ENCODE peak calls at places on chromosomes 3 and 15, in six cellular contexts. H, B, R, G, J and Y are unnamed samples.

GRCh38 chr3:33749546-33750215 is 31.6 kb upstream of the CLASP2 start:
- DNase-seq in B (no peak), H (no peak), G (peak; percentile 22), R (no peak), J (no peak), Y (no peak)

GRCh38 chr15:73804421-73804820 is 51.3 kb upstream of the INSYN1 start:
- DNase-seq in B (no peak), H (no peak), J (no peak), G (no peak), R (no peak), Y (no peak)

GRCh38 chr3:4979401-4980228 is at the start of gene BHLHE40:
- DNase-seq in H (no peak), B (no peak), G (no peak), R (peak; percentile 73), J (no peak), Y (no peak)

GRCh38 chr3:52606373-52607085 is 70.1 kb downstream of the UQCC5 start:
- DNase-seq in G (peak; percentile 17), B (no peak), J (no peak), H (peak; percentile 55), R (no peak), Y (no peak)

GRCh38 chr15:57923750-57924149 is 141.8 kb downstream of the ALDH1A2 start:
- DNase-seq in B (no peak), H (no peak), R (no peak), G (no peak), J (no peak), Y (no peak)

GRCh38 chr3:58492385-58492970 is 582 bp downstream of the KCTD6 start:
- DNase-seq in B (no peak), J (no peak), R (peak; percentile 49), H (no peak), G (no peak), Y (no peak)

GRCh38 chr15:40984963-40985362 is 31.7 kb downstream of the CHAC1 start:
- DNase-seq in G (peak; percentile 94), J (no peak), R (no peak), B (no peak), H (no peak), Y (no peak)

GRCh38 chr3:58217209-58217811 is 6.5 kb upstream of the DNASE1L3 start:
- DNase-seq in B (peak; percentile 20), R (peak; percentile 56), G (peak; percentile 57), H (peak; percentile 64), J (peak; percentile 89), Y (no peak)

GRCh38 chr15:99212401-99212800 is 37.0 kb downstream of the TTC23 start:
- DNase-seq in J (no peak), H (no peak), R (no peak), G (peak; percentile 39), B (no peak), Y (no peak)

GRCh38 chr3:177973241-177973840 is 562.9 kb upstream of the KCNMB2 start:
- DNase-seq in R (no peak), H (peak; percentile 56), B (no peak), J (no peak), G (peak; percentile 20), Y (no peak)

GRCh38 chr3:139111392-139112229 is 66.9 kb upstream of the PRR23C start:
- DNase-seq in G (peak; percentile 52), R (peak; percentile 80), J (peak; percentile 73), B (peak; percentile 12), H (peak; percentile 92), Y (peak; percentile 80)

GRCh38 chr15:90184119-90184785 is 16.9 kb upstream of the SEMA4B start:
- DNase-seq in R (peak; percentile 52), B (no peak), H (peak; percentile 70), G (peak; percentile 8), J (peak; percentile 42), Y (no peak)

GRCh38 chr15:85006201-85006600 is 24.5 kb downstream of the PDE8A start:
- DNase-seq in J (no peak), B (no peak), R (no peak), G (no peak), H (no peak), Y (no peak)

GRCh38 chr15:92492556-92492955 is 98.9 kb downstream of the ST8SIA2 start:
- DNase-seq in H (no peak), R (no peak), J (no peak), B (no peak), G (no peak), Y (no peak)

GRCh38 chr3:188948658-188949400 is 222.9 kb upstream of the TPRG1 start:
- DNase-seq in G (peak; percentile 89), H (peak; percentile 76), J (no peak), R (no peak), B (no peak), Y (no peak)

GRCh38 chr3:43024183-43024865 is 45.2 kb downstream of the GASK1A start:
- DNase-seq in G (no peak), R (no peak), J (no peak), H (no peak), B (no peak), Y (peak; percentile 15)

GRCh38 chr3:131619821-131620220 is 117.0 kb upstream of the MRPL3 start:
- DNase-seq in H (no peak), G (no peak), J (no peak), R (no peak), B (no peak), Y (no peak)

GRCh38 chr3:139710212-139710611 is 32.4 kb upstream of the NMNAT3 start:
- DNase-seq in B (no peak), G (no peak), R (no peak), J (no peak), H (no peak), Y (no peak)

GRCh38 chr3:127458698-127459097 is 131.8 kb downstream of the TPRA1 start:
- DNase-seq in B (no peak), J (peak; percentile 85), G (no peak), H (peak; percentile 32), R (peak; percentile 96), Y (peak; percentile 81)

GRCh38 chr3:120144267-120144666 is 50.0 kb upstream of the GSK3B start:
- DNase-seq in G (peak; percentile 28), J (no peak), R (no peak), H (peak; percentile 48), B (no peak), Y (no peak)

GRCh38 chr15:80801891-80802680 is 22.9 kb downstream of the CEMIP start:
- DNase-seq in R (no peak), B (no peak), G (no peak), J (no peak), H (peak; percentile 36), Y (no peak)